ENCODE peak calls at places on chromosomes 11 and 22, in seven cellular contexts. One of them, this sample, is unnamed.

GRCh38 chr11:102798012-102798746 is at the start of gene MMP1:
- DNase-seq in psoas muscle: no peak
- DNase-seq in upper lobe of right lung: no peak
- DNase-seq in colonic mucosa: no peak
- DNase-seq in mammary epithelial cell: peak
- DNase-seq in Calu3: no peak
- DNase-seq in WTC11: no peak
- DNase-seq in this sample: no peak

GRCh38 chr11:30984827-30985226 is 384.7 kb downstream of the DCDC1 start:
- DNase-seq in Calu3: no peak
- DNase-seq in WTC11: no peak
- DNase-seq in psoas muscle: no peak
- DNase-seq in upper lobe of right lung: no peak
- DNase-seq in mammary epithelial cell: no peak
- DNase-seq in colonic mucosa: no peak
- DNase-seq in this sample: no peak

GRCh38 chr22:46953968-46954755 is 191.7 kb downstream of the TBC1D22A start:
- DNase-seq in WTC11: no peak
- DNase-seq in mammary epithelial cell: no peak
- DNase-seq in upper lobe of right lung: no peak
- DNase-seq in psoas muscle: no peak
- DNase-seq in Calu3: no peak
- DNase-seq in colonic mucosa: no peak
- DNase-seq in this sample: no peak

GRCh38 chr11:5504403-5504891 is 5.3 kb downstream of the UBQLN3 start:
- DNase-seq in Calu3: no peak
- DNase-seq in mammary epithelial cell: no peak
- DNase-seq in colonic mucosa: no peak
- DNase-seq in upper lobe of right lung: no peak
- DNase-seq in psoas muscle: no peak
- DNase-seq in WTC11: no peak
- DNase-seq in this sample: no peak

GRCh38 chr11:30631148-30631547 is 45.0 kb upstream of the MPPED2 start:
- DNase-seq in mammary epithelial cell: no peak
- DNase-seq in Calu3: no peak
- DNase-seq in upper lobe of right lung: no peak
- DNase-seq in psoas muscle: no peak
- DNase-seq in WTC11: no peak
- DNase-seq in colonic mucosa: no peak
- DNase-seq in this sample: no peak

GRCh38 chr11:114956565-114956964 is 278.2 kb downstream of the NXPE2 start:
- DNase-seq in Calu3: no peak
- DNase-seq in mammary epithelial cell: no peak
- DNase-seq in upper lobe of right lung: no peak
- DNase-seq in psoas muscle: no peak
- DNase-seq in colonic mucosa: no peak
- DNase-seq in WTC11: no peak
- DNase-seq in this sample: no peak

GRCh38 chr22:19912236-19912999 is 29.2 kb upstream of the COMT start:
- DNase-seq in colonic mucosa: no peak
- DNase-seq in upper lobe of right lung: no peak
- DNase-seq in Calu3: no peak
- DNase-seq in WTC11: no peak
- DNase-seq in mammary epithelial cell: no peak
- DNase-seq in psoas muscle: no peak
- DNase-seq in this sample: no peak

GRCh38 chr22:23399367-23400285 is 180.5 kb downstream of the IGLL1 start:
- DNase-seq in upper lobe of right lung: peak
- DNase-seq in WTC11: peak
- DNase-seq in psoas muscle: peak
- DNase-seq in colonic mucosa: no peak
- DNase-seq in Calu3: no peak
- DNase-seq in mammary epithelial cell: no peak
- DNase-seq in this sample: no peak

GRCh38 chr22:46584081-46584903 is 35.9 kb upstream of the GRAMD4 start:
- DNase-seq in mammary epithelial cell: no peak
- DNase-seq in Calu3: no peak
- DNase-seq in WTC11: no peak
- DNase-seq in upper lobe of right lung: peak
- DNase-seq in psoas muscle: peak
- DNase-seq in colonic mucosa: no peak
- DNase-seq in this sample: no peak

GRCh38 chr11:130114726-130115125 is 44.9 kb upstream of the ST14 start:
- DNase-seq in colonic mucosa: no peak
- DNase-seq in WTC11: no peak
- DNase-seq in psoas muscle: no peak
- DNase-seq in upper lobe of right lung: no peak
- DNase-seq in Calu3: no peak
- DNase-seq in mammary epithelial cell: no peak
- DNase-seq in this sample: no peak

GRCh38 chr11:31262761-31263160 is 106.8 kb downstream of the DCDC1 start:
- DNase-seq in WTC11: no peak
- DNase-seq in psoas muscle: no peak
- DNase-seq in upper lobe of right lung: no peak
- DNase-seq in Calu3: no peak
- DNase-seq in colonic mucosa: no peak
- DNase-seq in mammary epithelial cell: peak
- DNase-seq in this sample: no peak

GRCh38 chr11:124899376-124900145 is 1.9 kb upstream of the ROBO4 start:
- DNase-seq in upper lobe of right lung: no peak
- DNase-seq in colonic mucosa: no peak
- DNase-seq in psoas muscle: no peak
- DNase-seq in mammary epithelial cell: peak
- DNase-seq in WTC11: no peak
- DNase-seq in Calu3: no peak
- DNase-seq in this sample: no peak

GRCh38 chr11:66956689-66957290 is 1.4 kb downstream of the PC start:
- DNase-seq in WTC11: no peak
- DNase-seq in mammary epithelial cell: peak
- DNase-seq in upper lobe of right lung: peak
- DNase-seq in psoas muscle: no peak
- DNase-seq in colonic mucosa: no peak
- DNase-seq in Calu3: peak
- DNase-seq in this sample: no peak

GRCh38 chr22:20532256-20532993 is 25.0 kb downstream of the MED15 start:
- DNase-seq in WTC11: no peak
- DNase-seq in upper lobe of right lung: no peak
- DNase-seq in mammary epithelial cell: no peak
- DNase-seq in Calu3: no peak
- DNase-seq in psoas muscle: no peak
- DNase-seq in colonic mucosa: no peak
- DNase-seq in this sample: no peak

GRCh38 chr22:46791201-46791731 is 28.8 kb downstream of the TBC1D22A start:
- DNase-seq in mammary epithelial cell: no peak
- DNase-seq in Calu3: no peak
- DNase-seq in colonic mucosa: no peak
- DNase-seq in psoas muscle: peak
- DNase-seq in upper lobe of right lung: no peak
- DNase-seq in WTC11: no peak
- DNase-seq in this sample: peak

GRCh38 chr11:33179431-33179830 is 18.2 kb upstream of the CSTF3 start:
- DNase-seq in upper lobe of right lung: no peak
- DNase-seq in colonic mucosa: no peak
- DNase-seq in mammary epithelial cell: no peak
- DNase-seq in WTC11: no peak
- DNase-seq in Calu3: no peak
- DNase-seq in psoas muscle: no peak
- DNase-seq in this sample: no peak

GRCh38 chr22:36386900-36387663 is 685 bp downstream of the MYH9 start:
- DNase-seq in psoas muscle: peak
- DNase-seq in WTC11: peak
- DNase-seq in Calu3: peak
- DNase-seq in colonic mucosa: peak
- DNase-seq in upper lobe of right lung: peak
- DNase-seq in mammary epithelial cell: no peak
- DNase-seq in this sample: peak

GRCh38 chr11:119029069-119029339 is 1.7 kb downstream of the SLC37A4 start:
- DNase-seq in psoas muscle: no peak
- DNase-seq in WTC11: no peak
- DNase-seq in upper lobe of right lung: no peak
- DNase-seq in Calu3: no peak
- DNase-seq in mammary epithelial cell: no peak
- DNase-seq in colonic mucosa: no peak
- DNase-seq in this sample: no peak

GRCh38 chr11:119031912-119032280 is 1.2 kb upstream of the SLC37A4 start:
- DNase-seq in mammary epithelial cell: no peak
- DNase-seq in colonic mucosa: no peak
- DNase-seq in WTC11: no peak
- DNase-seq in upper lobe of right lung: no peak
- DNase-seq in Calu3: no peak
- DNase-seq in psoas muscle: no peak
- DNase-seq in this sample: no peak

GRCh38 chr11:119029340-119030028 is 1.2 kb downstream of the SLC37A4 start:
- DNase-seq in Calu3: peak
- DNase-seq in upper lobe of right lung: no peak
- DNase-seq in WTC11: no peak
- DNase-seq in colonic mucosa: peak
- DNase-seq in mammary epithelial cell: no peak
- DNase-seq in psoas muscle: peak
- DNase-seq in this sample: no peak

GRCh38 chr11:119030029-119030328 is 698 bp downstream of the SLC37A4 start:
- DNase-seq in upper lobe of right lung: no peak
- DNase-seq in psoas muscle: no peak
- DNase-seq in WTC11: no peak
- DNase-seq in colonic mucosa: no peak
- DNase-seq in mammary epithelial cell: no peak
- DNase-seq in Calu3: no peak
- DNase-seq in this sample: no peak

GRCh38 chr11:119030329-119031047 is at the start of gene SLC37A4:
- DNase-seq in colonic mucosa: peak
- DNase-seq in upper lobe of right lung: peak
- DNase-seq in psoas muscle: peak
- DNase-seq in Calu3: peak
- DNase-seq in mammary epithelial cell: peak
- DNase-seq in WTC11: peak
- DNase-seq in this sample: peak
- TF ChIP-seq CTCF in colonic mucosa: peak
- TF ChIP-seq CTCF in upper lobe of right lung: no peak
- TF ChIP-seq CTCF in psoas muscle: peak
- TF ChIP-seq CTCF in Calu3: peak
- TF ChIP-seq CTCF in mammary epithelial cell: no peak
- TF ChIP-seq CTCF in WTC11: peak
- TF ChIP-seq CTCF in this sample: peak

GRCh38 chr11:78834886-78835285 is 260.2 kb upstream of the NARS2 start:
- DNase-seq in WTC11: no peak
- DNase-seq in Calu3: no peak
- DNase-seq in upper lobe of right lung: no peak
- DNase-seq in colonic mucosa: no peak
- DNase-seq in psoas muscle: no peak
- DNase-seq in mammary epithelial cell: no peak
- DNase-seq in this sample: no peak

GRCh38 chr11:78830277-78830676 is 255.6 kb upstream of the NARS2 start:
- DNase-seq in psoas muscle: no peak
- DNase-seq in upper lobe of right lung: no peak
- DNase-seq in Calu3: no peak
- DNase-seq in mammary epithelial cell: no peak
- DNase-seq in colonic mucosa: no peak
- DNase-seq in WTC11: peak
- DNase-seq in this sample: no peak

GRCh38 chr11:78833237-78833636 is 258.6 kb upstream of the NARS2 start:
- DNase-seq in psoas muscle: no peak
- DNase-seq in colonic mucosa: no peak
- DNase-seq in upper lobe of right lung: no peak
- DNase-seq in WTC11: no peak
- DNase-seq in mammary epithelial cell: no peak
- DNase-seq in Calu3: no peak
- DNase-seq in this sample: no peak

GRCh38 chr11:78831571-78831970 is 256.9 kb upstream of the NARS2 start:
- DNase-seq in WTC11: no peak
- DNase-seq in colonic mucosa: no peak
- DNase-seq in mammary epithelial cell: no peak
- DNase-seq in psoas muscle: no peak
- DNase-seq in Calu3: no peak
- DNase-seq in upper lobe of right lung: no peak
- DNase-seq in this sample: no peak

GRCh38 chr11:78832226-78832947 is 257.7 kb upstream of the NARS2 start:
- DNase-seq in colonic mucosa: no peak
- DNase-seq in mammary epithelial cell: no peak
- DNase-seq in Calu3: no peak
- DNase-seq in psoas muscle: no peak
- DNase-seq in upper lobe of right lung: no peak
- DNase-seq in WTC11: no peak
- DNase-seq in this sample: no peak
- TF ChIP-seq CTCF in colonic mucosa: no peak
- TF ChIP-seq CTCF in mammary epithelial cell: no peak
- TF ChIP-seq CTCF in Calu3: no peak
- TF ChIP-seq CTCF in psoas muscle: no peak
- TF ChIP-seq CTCF in upper lobe of right lung: no peak
- TF ChIP-seq CTCF in WTC11: no peak
- TF ChIP-seq CTCF in this sample: no peak

GRCh38 chr22:45101828-45102227 is 61.9 kb upstream of the NUP50 start:
- DNase-seq in colonic mucosa: peak
- DNase-seq in mammary epithelial cell: peak
- DNase-seq in psoas muscle: no peak
- DNase-seq in WTC11: peak
- DNase-seq in upper lobe of right lung: no peak
- DNase-seq in Calu3: peak
- DNase-seq in this sample: no peak
- TF ChIP-seq CTCF in colonic mucosa: peak
- TF ChIP-seq CTCF in mammary epithelial cell: peak
- TF ChIP-seq CTCF in psoas muscle: peak
- TF ChIP-seq CTCF in WTC11: peak
- TF ChIP-seq CTCF in upper lobe of right lung: peak
- TF ChIP-seq CTCF in Calu3: no peak
- TF ChIP-seq CTCF in this sample: no peak

GRCh38 chr11:71304045-71304444 is 51.7 kb upstream of the SHANK2 start:
- DNase-seq in colonic mucosa: no peak
- DNase-seq in Calu3: no peak
- DNase-seq in upper lobe of right lung: no peak
- DNase-seq in mammary epithelial cell: no peak
- DNase-seq in WTC11: no peak
- DNase-seq in psoas muscle: no peak
- DNase-seq in this sample: no peak

GRCh38 chr11:71304491-71304890 is 52.1 kb upstream of the SHANK2 start:
- DNase-seq in WTC11: no peak
- DNase-seq in upper lobe of right lung: peak
- DNase-seq in psoas muscle: no peak
- DNase-seq in colonic mucosa: peak
- DNase-seq in mammary epithelial cell: no peak
- DNase-seq in Calu3: no peak
- DNase-seq in this sample: no peak

GRCh38 chr11:71301858-71302533 is 49.6 kb upstream of the SHANK2 start:
- DNase-seq in Calu3: no peak
- DNase-seq in mammary epithelial cell: no peak
- DNase-seq in colonic mucosa: no peak
- DNase-seq in upper lobe of right lung: peak
- DNase-seq in psoas muscle: no peak
- DNase-seq in WTC11: no peak
- DNase-seq in this sample: no peak

GRCh38 chr11:71302534-71302909 is 50.1 kb upstream of the SHANK2 start:
- DNase-seq in WTC11: no peak
- DNase-seq in upper lobe of right lung: peak
- DNase-seq in colonic mucosa: no peak
- DNase-seq in mammary epithelial cell: no peak
- DNase-seq in psoas muscle: no peak
- DNase-seq in Calu3: no peak
- DNase-seq in this sample: no peak

DNA sequence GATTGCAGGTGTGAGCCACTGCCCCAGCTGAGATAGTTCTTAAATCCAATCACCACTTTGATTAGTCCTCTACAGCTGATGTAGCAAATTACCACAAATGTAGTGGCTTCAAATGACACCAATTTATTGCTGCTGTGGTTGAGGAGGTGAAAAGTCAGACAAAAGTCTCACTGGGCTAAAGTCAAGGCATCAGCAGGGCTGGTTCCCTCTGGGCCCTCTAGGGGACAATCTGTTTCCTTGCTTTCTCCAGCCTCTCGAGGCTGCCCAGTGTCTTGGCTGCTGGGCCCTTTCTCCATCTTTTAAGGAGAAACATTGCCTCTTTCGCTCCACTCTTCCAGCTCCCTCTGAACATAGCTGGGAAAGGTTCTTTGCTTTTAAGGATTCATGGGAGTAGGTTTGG is 50.5 kb upstream of the SHANK2 start:
- DNase-seq in mammary epithelial cell: no peak
- DNase-seq in colonic mucosa: no peak
- DNase-seq in psoas muscle: no peak
- DNase-seq in Calu3: no peak
- DNase-seq in upper lobe of right lung: peak
- DNase-seq in WTC11: no peak
- DNase-seq in this sample: no peak
- TF ChIP-seq CTCF in mammary epithelial cell: peak
- TF ChIP-seq CTCF in colonic mucosa: no peak
- TF ChIP-seq CTCF in psoas muscle: no peak
- TF ChIP-seq CTCF in Calu3: no peak
- TF ChIP-seq CTCF in upper lobe of right lung: no peak
- TF ChIP-seq CTCF in WTC11: no peak
- TF ChIP-seq CTCF in this sample: no peak